ENCODE peak calls at places on chromosomes 2 and 18, in seven cellular contexts. One of them, this sample, is unnamed.
A peak's percentile ranks its signal among the peaks of the same experiment; 100 is the strongest.

GRCh38 chr2:6017887-6018286 is 325.7 kb downstream of the SOX11 start:
- DNase-seq in fibroblast of lung: no peak
- DNase-seq in IMR-90: no peak
- DNase-seq in HCT116: no peak
- DNase-seq in astrocyte: no peak
- DNase-seq in GM23248: no peak
- DNase-seq in neuronal stem cell: no peak
- DNase-seq in this sample: no peak

GRCh38 chr2:27738349-27739057 is 33.0 kb upstream of the MRPL33 start:
- DNase-seq in HCT116: no peak
- DNase-seq in neuronal stem cell: no peak
- DNase-seq in IMR-90: no peak
- DNase-seq in fibroblast of lung: no peak
- DNase-seq in astrocyte: no peak
- DNase-seq in GM23248: no peak
- DNase-seq in this sample: no peak

GRCh38 chr2:241870611-241871537 is 1.3 kb downstream of the RTP5 start:
- DNase-seq in fibroblast of lung: no peak
- DNase-seq in GM23248: no peak
- DNase-seq in neuronal stem cell: no peak
- DNase-seq in astrocyte: no peak
- DNase-seq in HCT116: no peak
- DNase-seq in IMR-90: no peak
- DNase-seq in this sample: no peak

GRCh38 chr18:26376106-26376505 is 149.9 kb downstream of the TAF4B start:
- DNase-seq in GM23248: no peak
- DNase-seq in neuronal stem cell: no peak
- DNase-seq in IMR-90: no peak
- DNase-seq in astrocyte: no peak
- DNase-seq in fibroblast of lung: no peak
- DNase-seq in HCT116: no peak
- DNase-seq in this sample: no peak

GRCh38 chr2:153819501-153819900 is 52.2 kb upstream of the GALNT13 start:
- DNase-seq in neuronal stem cell: no peak
- DNase-seq in IMR-90: no peak
- DNase-seq in GM23248: no peak
- DNase-seq in fibroblast of lung: no peak
- DNase-seq in astrocyte: no peak
- DNase-seq in HCT116: no peak
- DNase-seq in this sample: no peak

GRCh38 chr2:24722141-24722790 is 70.9 kb downstream of the PTRHD1 start:
- DNase-seq in GM23248: no peak
- DNase-seq in HCT116: no peak
- DNase-seq in fibroblast of lung: peak; percentile 41
- DNase-seq in IMR-90: no peak
- DNase-seq in astrocyte: no peak
- DNase-seq in neuronal stem cell: no peak
- DNase-seq in this sample: no peak

GRCh38 chr2:228763600-228763999 is 507.5 kb downstream of the PID1 start:
- DNase-seq in GM23248: no peak
- DNase-seq in IMR-90: no peak
- DNase-seq in neuronal stem cell: peak; percentile 48
- DNase-seq in fibroblast of lung: no peak
- DNase-seq in astrocyte: no peak
- DNase-seq in HCT116: no peak
- DNase-seq in this sample: no peak

GRCh38 chr2:112972423-112973086 is 5.3 kb upstream of the IL36G start:
- DNase-seq in neuronal stem cell: no peak
- DNase-seq in astrocyte: no peak
- DNase-seq in GM23248: no peak
- DNase-seq in fibroblast of lung: no peak
- DNase-seq in IMR-90: no peak
- DNase-seq in HCT116: no peak
- DNase-seq in this sample: no peak

GRCh38 chr18:12373032-12373770 is 3.8 kb downstream of the AFG3L2 start:
- DNase-seq in GM23248: peak; percentile 14
- DNase-seq in fibroblast of lung: peak; percentile 64
- DNase-seq in HCT116: no peak
- DNase-seq in astrocyte: peak; percentile 58
- DNase-seq in neuronal stem cell: no peak
- DNase-seq in IMR-90: no peak
- DNase-seq in this sample: peak; percentile 26

GRCh38 chr2:70779911-70780580 is 10.4 kb downstream of the FIGLA start:
- DNase-seq in astrocyte: peak; percentile 56
- DNase-seq in neuronal stem cell: no peak
- DNase-seq in IMR-90: no peak
- DNase-seq in fibroblast of lung: peak; percentile 68
- DNase-seq in HCT116: no peak
- DNase-seq in GM23248: peak; percentile 86
- DNase-seq in this sample: no peak

GRCh38 chr18:78722391-78722790 is 257.2 kb upstream of the SALL3 start:
- DNase-seq in IMR-90: no peak
- DNase-seq in GM23248: no peak
- DNase-seq in fibroblast of lung: no peak
- DNase-seq in HCT116: no peak
- DNase-seq in neuronal stem cell: no peak
- DNase-seq in astrocyte: no peak
- DNase-seq in this sample: no peak

GRCh38 chr18:14074187-14074586 is 58.0 kb downstream of the ZNF519 start:
- DNase-seq in IMR-90: no peak
- DNase-seq in neuronal stem cell: no peak
- DNase-seq in GM23248: no peak
- DNase-seq in astrocyte: no peak
- DNase-seq in HCT116: peak; percentile 7
- DNase-seq in fibroblast of lung: no peak
- DNase-seq in this sample: no peak

GRCh38 chr2:239727776-239728600 is 297.2 kb downstream of the NDUFA10 start:
- DNase-seq in GM23248: no peak
- DNase-seq in fibroblast of lung: no peak
- DNase-seq in IMR-90: no peak
- DNase-seq in neuronal stem cell: no peak
- DNase-seq in HCT116: no peak
- DNase-seq in astrocyte: no peak
- DNase-seq in this sample: no peak

GRCh38 chr18:5600376-5601071 is 56.7 kb upstream of the EPB41L3 start:
- DNase-seq in astrocyte: peak; percentile 3
- DNase-seq in fibroblast of lung: no peak
- DNase-seq in neuronal stem cell: no peak
- DNase-seq in IMR-90: peak; percentile 28
- DNase-seq in GM23248: peak; percentile 46
- DNase-seq in HCT116: no peak
- DNase-seq in this sample: peak; percentile 57

GRCh38 chr2:218031771-218032257 is 29.0 kb upstream of the TNS1 start:
- DNase-seq in fibroblast of lung: no peak
- DNase-seq in IMR-90: no peak
- DNase-seq in HCT116: no peak
- DNase-seq in neuronal stem cell: no peak
- DNase-seq in astrocyte: no peak
- DNase-seq in GM23248: no peak
- DNase-seq in this sample: no peak

GRCh38 chr2:135258193-135258592 is 206.1 kb downstream of the RAB3GAP1 start:
- DNase-seq in HCT116: no peak
- DNase-seq in GM23248: no peak
- DNase-seq in IMR-90: no peak
- DNase-seq in neuronal stem cell: no peak
- DNase-seq in astrocyte: no peak
- DNase-seq in fibroblast of lung: no peak
- DNase-seq in this sample: no peak

GRCh38 chr2:212032032-212032431 is 506.6 kb downstream of the ERBB4 start:
- DNase-seq in fibroblast of lung: peak; percentile 91
- DNase-seq in HCT116: no peak
- DNase-seq in astrocyte: peak; percentile 89
- DNase-seq in IMR-90: peak; percentile 78
- DNase-seq in GM23248: peak; percentile 53
- DNase-seq in neuronal stem cell: no peak
- DNase-seq in this sample: peak; percentile 53

GRCh38 chr2:179677746-179678505 is 183.5 kb downstream of the ZNF385B start:
- DNase-seq in fibroblast of lung: no peak
- DNase-seq in IMR-90: no peak
- DNase-seq in GM23248: no peak
- DNase-seq in HCT116: no peak
- DNase-seq in neuronal stem cell: no peak
- DNase-seq in astrocyte: no peak
- DNase-seq in this sample: no peak

GRCh38 chr18:45044787-45045186 is 364.1 kb downstream of the SETBP1 start:
- DNase-seq in IMR-90: no peak
- DNase-seq in neuronal stem cell: no peak
- DNase-seq in GM23248: no peak
- DNase-seq in HCT116: no peak
- DNase-seq in fibroblast of lung: no peak
- DNase-seq in astrocyte: no peak
- DNase-seq in this sample: no peak

GRCh38 chr18:35481960-35482366 is 15.8 kb downstream of the INO80C start:
- DNase-seq in astrocyte: peak; percentile 34
- DNase-seq in IMR-90: peak; percentile 31
- DNase-seq in HCT116: no peak
- DNase-seq in neuronal stem cell: no peak
- DNase-seq in GM23248: no peak
- DNase-seq in fibroblast of lung: peak; percentile 39
- DNase-seq in this sample: no peak

GRCh38 chr2:227655454-227655853 is 11.2 kb upstream of the SCYGR5 start:
- DNase-seq in astrocyte: peak; percentile 87
- DNase-seq in HCT116: peak; percentile 19
- DNase-seq in neuronal stem cell: no peak
- DNase-seq in GM23248: peak; percentile 95
- DNase-seq in IMR-90: peak; percentile 91
- DNase-seq in fibroblast of lung: peak; percentile 90
- DNase-seq in this sample: peak; percentile 44

GRCh38 chr18:22604390-22604985 is 186.8 kb upstream of the CTAGE1 start:
- DNase-seq in IMR-90: peak; percentile 36
- DNase-seq in HCT116: no peak
- DNase-seq in fibroblast of lung: peak; percentile 86
- DNase-seq in neuronal stem cell: no peak
- DNase-seq in astrocyte: peak; percentile 83
- DNase-seq in GM23248: no peak
- DNase-seq in this sample: peak; percentile 91

GRCh38 chr18:78778651-78779050 is 201.0 kb upstream of the SALL3 start:
- DNase-seq in IMR-90: no peak
- DNase-seq in GM23248: no peak
- DNase-seq in fibroblast of lung: no peak
- DNase-seq in neuronal stem cell: no peak
- DNase-seq in astrocyte: no peak
- DNase-seq in HCT116: no peak
- DNase-seq in this sample: no peak

GRCh38 chr2:150572961-150573395 is 85.5 kb upstream of the RND3 start:
- DNase-seq in neuronal stem cell: no peak
- DNase-seq in astrocyte: no peak
- DNase-seq in fibroblast of lung: no peak
- DNase-seq in GM23248: no peak
- DNase-seq in HCT116: no peak
- DNase-seq in IMR-90: no peak
- DNase-seq in this sample: no peak

GRCh38 chr2:27027211-27027651 is 5.5 kb upstream of the TMEM214 start:
- DNase-seq in IMR-90: no peak
- DNase-seq in neuronal stem cell: no peak
- DNase-seq in fibroblast of lung: no peak
- DNase-seq in astrocyte: no peak
- DNase-seq in HCT116: no peak
- DNase-seq in GM23248: no peak
- DNase-seq in this sample: no peak

DNA sequence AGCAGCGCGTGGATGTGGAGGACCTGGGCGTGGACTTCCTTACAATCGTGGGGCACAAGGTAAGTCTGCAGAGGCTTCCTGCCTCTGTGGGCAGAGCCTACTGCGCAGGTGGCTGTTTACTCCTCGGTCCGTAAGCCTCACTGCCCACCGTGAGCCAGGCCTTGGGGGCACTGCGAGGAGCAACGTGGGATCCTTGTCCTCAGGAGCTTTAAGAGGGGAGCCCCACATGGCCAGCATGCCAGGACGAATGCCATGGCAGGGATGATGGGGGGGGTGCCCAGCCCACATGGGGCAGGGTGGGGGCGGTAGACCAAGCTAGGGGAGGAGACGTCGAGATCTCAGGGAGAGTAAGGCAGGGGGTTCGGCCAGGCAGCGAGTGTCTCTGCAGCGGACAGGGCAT is 18.0 kb upstream of the ESPNL start:
- DNase-seq in GM23248: no peak
- DNase-seq in neuronal stem cell: no peak
- DNase-seq in fibroblast of lung: no peak
- DNase-seq in HCT116: no peak
- DNase-seq in IMR-90: no peak
- DNase-seq in astrocyte: no peak
- DNase-seq in this sample: no peak
- H2AFZ ChIP-seq in GM23248: no peak overlapping the region
- H2AFZ ChIP-seq in neuronal stem cell: no peak overlapping the region
- H2AFZ ChIP-seq in fibroblast of lung: no peak overlapping the region
- H2AFZ ChIP-seq in HCT116: no peak overlapping the region
- H2AFZ ChIP-seq in IMR-90: no peak overlapping the region
- H2AFZ ChIP-seq in astrocyte: no peak overlapping the region
- H2AFZ ChIP-seq in this sample: no peak overlapping the region

DNA sequence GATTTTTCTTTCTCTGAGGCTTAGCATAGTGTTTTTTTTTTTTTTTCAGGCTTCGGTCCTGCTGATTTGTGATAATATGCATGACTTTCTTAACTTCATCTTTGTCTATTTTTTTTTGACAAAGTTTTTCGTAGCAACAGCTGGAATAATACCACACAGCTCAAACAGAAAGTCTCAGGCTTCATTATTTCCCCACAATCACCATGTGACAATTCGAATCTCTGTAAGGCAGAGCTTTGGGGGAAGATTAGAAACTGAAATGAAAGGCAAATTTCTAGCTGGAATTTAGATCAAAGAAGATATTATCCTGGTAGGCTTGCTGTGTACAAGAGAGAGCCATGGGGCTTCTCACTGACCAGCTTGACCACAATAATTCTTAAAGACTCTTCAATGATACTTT is 12.3 kb upstream of the CD28 start:
- DNase-seq in GM23248: no peak
- DNase-seq in neuronal stem cell: no peak
- DNase-seq in IMR-90: no peak
- DNase-seq in astrocyte: no peak
- DNase-seq in fibroblast of lung: no peak
- DNase-seq in HCT116: no peak
- DNase-seq in this sample: no peak
- H2AFZ ChIP-seq in GM23248: no peak overlapping the region
- H2AFZ ChIP-seq in neuronal stem cell: no peak overlapping the region
- H2AFZ ChIP-seq in IMR-90: no peak overlapping the region
- H2AFZ ChIP-seq in astrocyte: no peak overlapping the region
- H2AFZ ChIP-seq in fibroblast of lung: no peak overlapping the region
- H2AFZ ChIP-seq in HCT116: no peak overlapping the region
- H2AFZ ChIP-seq in this sample: no peak overlapping the region

DNA sequence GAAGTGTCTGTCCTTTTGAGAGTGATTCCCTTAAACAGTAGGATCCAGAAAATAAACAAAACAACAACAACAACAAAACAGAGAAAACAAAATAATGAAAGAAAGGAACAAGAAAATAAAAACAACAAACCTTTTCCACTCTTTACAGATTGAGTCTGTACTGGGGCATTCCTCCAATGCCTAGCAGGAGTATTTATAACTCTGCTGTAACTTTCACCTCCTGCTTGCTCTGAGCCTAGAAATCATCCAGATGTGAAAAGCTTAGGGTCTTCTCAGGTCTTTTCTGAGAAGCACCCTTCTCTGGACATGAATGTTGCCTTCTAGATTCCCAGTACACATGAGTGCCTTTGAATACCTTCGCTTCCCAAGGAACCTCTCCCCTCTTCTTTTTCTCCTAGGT is 1239.4 kb downstream of the CNTNAP5 start:
- DNase-seq in astrocyte: no peak
- DNase-seq in fibroblast of lung: no peak
- DNase-seq in GM23248: no peak
- DNase-seq in HCT116: no peak
- DNase-seq in IMR-90: no peak
- DNase-seq in neuronal stem cell: no peak
- DNase-seq in this sample: no peak
- H2AFZ ChIP-seq in astrocyte: no peak overlapping the region
- H2AFZ ChIP-seq in fibroblast of lung: no peak overlapping the region
- H2AFZ ChIP-seq in GM23248: no peak overlapping the region
- H2AFZ ChIP-seq in HCT116: no peak overlapping the region
- H2AFZ ChIP-seq in IMR-90: no peak overlapping the region
- H2AFZ ChIP-seq in neuronal stem cell: no peak overlapping the region
- H2AFZ ChIP-seq in this sample: no peak overlapping the region

GRCh38 chr2:230877131-230877736 is 12.5 kb downstream of the ITM2C start:
- DNase-seq in astrocyte: no peak
- DNase-seq in fibroblast of lung: no peak
- DNase-seq in IMR-90: no peak
- DNase-seq in GM23248: no peak
- DNase-seq in HCT116: no peak
- DNase-seq in neuronal stem cell: no peak
- DNase-seq in this sample: no peak
- H2AFZ ChIP-seq in astrocyte: no peak overlapping the region
- H2AFZ ChIP-seq in fibroblast of lung: no peak overlapping the region
- H2AFZ ChIP-seq in IMR-90: no peak overlapping the region
- H2AFZ ChIP-seq in GM23248: no peak overlapping the region
- H2AFZ ChIP-seq in HCT116: no peak overlapping the region
- H2AFZ ChIP-seq in neuronal stem cell: no peak overlapping the region
- H2AFZ ChIP-seq in this sample: no peak overlapping the region

This sample was measured in endothelial cell of umbilical vein.